ENCODE peak calls at places on chromosomes 3 and 15, in six cellular contexts. D is GM12878, I is K562, V is GM12891, P is H1, L is HepG2. G is an unnamed sample.

GRCh38 chr15:79994651-79995050 is 23.7 kb upstream of the BCL2A1 start:
- DNase-seq in D (no peak), I (no peak), V (no peak), P (no peak), L (no peak), G (no peak)

GRCh38 chr15:58666957-58667356 is 82.5 kb downstream of the ADAM10 start:
- DNase-seq in D (no peak), I (no peak), V (no peak), P (no peak), L (no peak), G (no peak)

GRCh38 chr3:195081242-195081963 is 189.6 kb downstream of the XXYLT1 start:
- DNase-seq in D (no peak), I (no peak), V (no peak), P (no peak), L (no peak), G (no peak)

GRCh38 chr15:34239151-34239761 is 14.4 kb downstream of the EMC4 start:
- DNase-seq in D (no peak), I (no peak), V (no peak), P (no peak), L (peak), G (no peak)

GRCh38 chr3:194494951-194495374 is 8.2 kb upstream of the ATP13A3 start:
- DNase-seq in D (no peak), I (no peak), V (no peak), P (no peak), L (peak), G (no peak)

GRCh38 chr3:86147119-86147518 is 843.8 kb downstream of the VGLL3 start:
- DNase-seq in D (no peak), I (no peak), V (no peak), P (no peak), L (peak), G (no peak)

GRCh38 chr3:45711936-45712335 is 22.7 kb downstream of the SACM1L start:
- DNase-seq in D (no peak), I (no peak), V (no peak), P (no peak), L (no peak), G (no peak)

GRCh38 chr3:35596611-35597010 is 42.7 kb upstream of the ARPP21 start:
- DNase-seq in D (no peak), I (no peak), V (no peak), P (no peak), L (no peak), G (no peak)

GRCh38 chr3:148727242-148727641 is 29.5 kb downstream of the AGTR1 start:
- DNase-seq in D (no peak), I (no peak), V (peak), P (no peak), L (peak), G (no peak)

GRCh38 chr3:13414040-13414729 is 5.9 kb downstream of the NUP210 start:
- DNase-seq in D (peak), I (no peak), V (peak), P (no peak), L (no peak), G (peak)

GRCh38 chr15:85751731-85752421 is 42.8 kb downstream of the KLHL25 start:
- DNase-seq in D (no peak), I (no peak), V (no peak), P (no peak), L (no peak), G (no peak)

GRCh38 chr15:38904298-38904697 is 339.7 kb upstream of the RASGRP1 start:
- DNase-seq in D (no peak), I (no peak), V (no peak), P (no peak), L (no peak), G (no peak)

GRCh38 chr3:67082533-67083024 is 84.5 kb downstream of the KBTBD8 start:
- DNase-seq in D (no peak), I (no peak), V (no peak), P (no peak), L (no peak), G (no peak)

GRCh38 chr3:13261104-13261800 is 158.9 kb downstream of the NUP210 start:
- DNase-seq in D (no peak), I (no peak), V (no peak), P (no peak), L (peak), G (no peak)

GRCh38 chr15:47477253-47477652 is 240.1 kb upstream of the SEMA6D start:
- DNase-seq in D (no peak), I (no peak), V (no peak), P (no peak), L (no peak), G (no peak)

GRCh38 chr15:80695911-80696651 is 971 bp downstream of the ABHD17C start:
- DNase-seq in D (no peak), I (no peak), V (no peak), P (no peak), L (peak), G (no peak)

GRCh38 chr3:192747145-192747544 is 19.8 kb upstream of the FGF12 start:
- DNase-seq in D (no peak), I (no peak), V (no peak), P (no peak), L (no peak), G (no peak)

GRCh38 chr3:122944671-122945151 is 82.9 kb downstream of the SEMA5B start:
- DNase-seq in D (no peak), I (no peak), V (no peak), P (no peak), L (no peak), G (no peak)

GRCh38 chr3:175246766-175247165 is 387.6 kb downstream of the NAALADL2 start:
- DNase-seq in D (no peak), I (no peak), V (no peak), P (no peak), L (no peak), G (no peak)

GRCh38 chr15:27418729-27419128 is 447.7 kb downstream of the GABRG3 start:
- DNase-seq in D (no peak), I (no peak), V (no peak), P (no peak), L (no peak), G (no peak)

GRCh38 chr3:147915057-147915456 is 505.9 kb downstream of the ZIC1 start:
- DNase-seq in D (no peak), I (no peak), V (no peak), P (no peak), L (no peak), G (no peak)

GRCh38 chr3:64848822-64849221 is 161.0 kb upstream of the ADAMTS9 start:
- DNase-seq in D (no peak), I (no peak), V (no peak), P (no peak), L (no peak), G (no peak)

GRCh38 chr15:41933771-41934170 is 38.6 kb downstream of the EHD4 start:
- DNase-seq in D (no peak), I (no peak), V (no peak), P (no peak), L (no peak), G (no peak)

GRCh38 chr15:67542462-67543347 is at the start of gene MAP2K5:
- DNase-seq in D (no peak), I (peak), V (peak), P (no peak), L (peak), G (peak)
- TF ChIP-seq POLR2A in D (peak), I (peak), V (peak), P (no peak), L (peak), G (peak)

GRCh38 chr3:101677436-101678286 is 729 bp upstream of the ZBTB11 start:
- DNase-seq in D (no peak), I (no peak), V (no peak), P (no peak), L (no peak), G (no peak)

GRCh38 chr3:101685050-101685400 is 1.5 kb downstream of the RPL24 start:
- DNase-seq in D (no peak), I (no peak), V (no peak), P (no peak), L (no peak), G (no peak)

GRCh38 chr3:101676219-101676764 is 640 bp downstream of the ZBTB11 start:
- DNase-seq in D (peak), I (peak), V (peak), P (peak), L (peak), G (peak)

GRCh38 chr3:101676765-101677435 is at the start of gene ZBTB11:
- DNase-seq in D (peak), I (peak), V (peak), P (peak), L (peak), G (peak)

DNA sequence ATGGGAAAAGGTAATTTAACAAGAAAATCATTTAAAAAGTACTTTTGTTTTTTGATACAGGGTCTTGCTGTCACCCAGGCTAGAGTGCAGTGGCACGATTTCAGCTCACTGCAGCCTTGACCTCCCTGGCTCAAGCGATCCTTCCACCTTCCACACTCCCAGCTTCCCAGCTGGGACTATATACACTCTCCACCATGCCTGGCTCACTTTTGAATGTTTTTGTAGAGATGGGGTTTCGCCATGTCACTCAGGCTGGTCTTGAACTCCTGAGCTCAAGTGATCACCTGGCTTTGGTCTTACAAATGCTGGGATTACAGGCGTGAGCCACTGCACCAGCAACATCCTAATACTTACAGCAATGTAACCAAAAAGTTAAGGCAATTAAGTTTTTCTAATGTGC is 3.5 kb upstream of the ZBTB11 start:
- DNase-seq in D (no peak), I (no peak), V (no peak), P (no peak), L (no peak), G (no peak)
- TF ChIP-seq TAF1 in D (no peak), I (no peak), V (no peak), P (no peak), L (no peak), G (no peak)

GRCh38 chr3:65948833-65949573 is 89.7 kb downstream of the MAGI1 start:
- DNase-seq in D (no peak), I (no peak), V (no peak), P (no peak), L (no peak), G (no peak)
- TF ChIP-seq POLR2AphosphoS5 in D (no peak), I (no peak), V (no peak), P (no peak), L (no peak), G (no peak)

GRCh38 chr3:52769786-52770445 is 824 bp downstream of the NEK4 start:
- DNase-seq in D (no peak), I (no peak), V (no peak), P (no peak), L (no peak), G (no peak)

GRCh38 chr3:52773361-52774065 is 2.8 kb upstream of the NEK4 start:
- DNase-seq in D (no peak), I (no peak), V (no peak), P (no peak), L (no peak), G (no peak)

GRCh38 chr3:52771334-52771681 is 568 bp upstream of the NEK4 start:
- DNase-seq in D (no peak), I (no peak), V (no peak), P (no peak), L (no peak), G (no peak)

GRCh38 chr3:52771702-52772101 is 962 bp upstream of the NEK4 start:
- DNase-seq in D (no peak), I (no peak), V (no peak), P (no peak), L (no peak), G (no peak)

DNA sequence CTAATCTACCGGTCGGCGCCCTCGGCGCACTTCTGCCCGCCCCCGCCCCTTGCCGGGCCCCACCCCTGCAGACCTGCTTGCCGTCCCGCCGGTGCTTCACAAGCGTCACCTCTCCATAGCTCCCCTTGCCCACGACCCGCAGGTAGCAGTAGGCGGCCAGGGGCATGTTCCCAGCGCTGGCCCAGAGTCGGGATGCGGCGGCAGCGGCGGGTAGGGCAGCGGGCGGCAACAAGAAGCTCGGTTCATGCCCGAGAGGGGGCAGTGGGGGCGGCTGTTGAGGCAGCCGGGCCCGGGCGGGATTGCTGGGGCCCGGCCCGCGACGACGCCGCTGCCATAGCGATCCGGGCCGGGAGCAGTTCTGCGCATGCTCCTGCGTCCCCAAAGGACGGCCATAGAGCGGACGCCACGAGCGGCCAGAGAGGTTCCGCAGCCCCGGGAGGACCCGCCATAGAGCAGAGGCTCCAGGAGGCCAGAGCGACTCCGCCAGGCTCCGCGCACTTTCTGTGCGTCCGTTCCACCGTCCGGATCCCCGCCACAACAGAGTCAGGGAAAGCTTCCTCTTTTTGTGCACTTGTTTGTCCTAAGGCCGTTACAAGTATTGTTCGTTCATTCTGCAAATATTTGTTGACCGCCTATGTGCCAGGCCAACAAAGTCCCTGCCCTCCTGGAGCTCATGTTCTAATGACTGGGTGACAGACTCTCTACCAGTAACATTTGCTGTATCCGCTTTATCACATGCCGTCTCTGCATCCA is at the start of gene NEK4:
- DNase-seq in D (peak), I (peak), V (peak), P (peak), L (peak), G (peak)
- TF ChIP-seq POLR2A in D (peak), I (peak), V (peak), P (peak), L (peak), G (peak)

DNA sequence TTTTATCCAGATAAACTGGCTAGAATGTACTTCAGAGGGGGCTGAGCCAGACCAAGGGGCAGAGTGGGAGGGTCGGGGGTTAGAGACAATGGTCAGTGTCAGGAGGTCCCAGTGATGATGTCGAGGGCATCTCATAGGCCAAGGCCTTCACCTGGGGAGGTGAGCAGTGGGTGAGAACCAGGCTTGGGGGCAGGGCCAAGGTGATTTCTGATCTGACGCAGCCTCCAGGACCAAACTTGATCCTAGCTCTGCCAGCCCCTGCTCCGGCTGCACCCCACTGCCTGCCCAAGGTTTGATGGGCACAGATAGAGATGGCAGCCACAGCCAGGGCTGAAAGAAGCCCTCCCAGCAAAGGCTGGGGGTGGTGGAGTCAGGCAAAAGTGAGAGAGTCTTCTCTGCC is 14.9 kb downstream of the XYLB start:
- DNase-seq in D (no peak), I (no peak), V (no peak), P (no peak), L (no peak), G (no peak)
- TF ChIP-seq TAF1 in D (no peak), I (no peak), V (no peak), P (no peak), L (no peak), G (no peak)

GRCh38 chr3:51397389-51397788 is 6.3 kb downstream of the RBM15B start:
- DNase-seq in D (no peak), I (no peak), V (no peak), P (no peak), L (no peak), G (no peak)
- TF ChIP-seq POLR2AphosphoS5 in D (no peak), I (no peak), V (no peak), P (no peak), L (no peak), G (no peak)

DNA sequence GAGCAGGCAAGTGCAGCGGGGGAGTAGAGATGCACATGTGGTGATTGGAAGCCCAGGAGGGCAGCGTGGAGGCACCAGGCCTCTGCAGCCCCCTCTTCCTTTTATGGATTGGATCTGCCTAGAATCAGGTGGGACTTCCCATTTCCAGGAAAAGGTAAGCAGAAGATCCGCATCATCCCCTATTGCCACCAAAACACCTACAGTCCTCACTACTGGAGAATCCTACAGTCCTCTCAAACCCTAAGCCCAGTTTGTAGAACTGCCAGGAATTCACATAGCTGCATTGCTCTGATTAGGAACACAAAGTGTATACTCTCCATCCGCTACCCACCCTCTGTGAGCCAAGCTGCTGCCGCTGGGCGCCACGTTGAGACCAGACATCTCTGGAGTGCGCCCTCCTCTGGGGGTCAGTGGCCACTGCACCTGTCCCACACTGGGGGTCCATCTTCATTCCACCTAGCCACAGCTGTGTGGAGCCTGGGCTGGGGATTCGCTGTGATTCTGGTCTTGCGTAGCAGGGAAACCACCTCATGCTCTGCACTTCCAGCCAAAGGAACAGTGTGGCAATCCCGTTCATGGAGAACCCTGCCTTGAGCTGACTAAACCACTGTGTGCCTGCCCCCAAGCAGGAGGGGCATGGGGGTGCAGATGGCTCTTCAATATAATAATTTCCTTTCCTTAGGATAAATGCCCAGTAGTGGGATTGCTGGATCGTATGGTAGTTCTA is 88.9 kb upstream of the PTX3 start:
- DNase-seq in D (no peak), I (peak), V (no peak), P (peak), L (no peak), G (no peak)
- TF ChIP-seq POLR2A in D (no peak), I (no peak), V (no peak), P (no peak), L (no peak), G (no peak)

GRCh38 chr3:172176385-172176784 is 137.0 kb downstream of the FNDC3B start:
- DNase-seq in D (no peak), I (no peak), V (no peak), P (no peak), L (no peak), G (no peak)

GRCh38 chr3:172175254-172175599 is 135.8 kb downstream of the FNDC3B start:
- DNase-seq in D (no peak), I (no peak), V (no peak), P (no peak), L (no peak), G (no peak)

GRCh38 chr3:172173316-172174271 is 134.2 kb downstream of the FNDC3B start:
- DNase-seq in D (no peak), I (no peak), V (no peak), P (no peak), L (no peak), G (no peak)

GRCh38 chr3:172177046-172177445 is 137.7 kb downstream of the FNDC3B start:
- DNase-seq in D (no peak), I (no peak), V (no peak), P (no peak), L (no peak), G (no peak)

DNA sequence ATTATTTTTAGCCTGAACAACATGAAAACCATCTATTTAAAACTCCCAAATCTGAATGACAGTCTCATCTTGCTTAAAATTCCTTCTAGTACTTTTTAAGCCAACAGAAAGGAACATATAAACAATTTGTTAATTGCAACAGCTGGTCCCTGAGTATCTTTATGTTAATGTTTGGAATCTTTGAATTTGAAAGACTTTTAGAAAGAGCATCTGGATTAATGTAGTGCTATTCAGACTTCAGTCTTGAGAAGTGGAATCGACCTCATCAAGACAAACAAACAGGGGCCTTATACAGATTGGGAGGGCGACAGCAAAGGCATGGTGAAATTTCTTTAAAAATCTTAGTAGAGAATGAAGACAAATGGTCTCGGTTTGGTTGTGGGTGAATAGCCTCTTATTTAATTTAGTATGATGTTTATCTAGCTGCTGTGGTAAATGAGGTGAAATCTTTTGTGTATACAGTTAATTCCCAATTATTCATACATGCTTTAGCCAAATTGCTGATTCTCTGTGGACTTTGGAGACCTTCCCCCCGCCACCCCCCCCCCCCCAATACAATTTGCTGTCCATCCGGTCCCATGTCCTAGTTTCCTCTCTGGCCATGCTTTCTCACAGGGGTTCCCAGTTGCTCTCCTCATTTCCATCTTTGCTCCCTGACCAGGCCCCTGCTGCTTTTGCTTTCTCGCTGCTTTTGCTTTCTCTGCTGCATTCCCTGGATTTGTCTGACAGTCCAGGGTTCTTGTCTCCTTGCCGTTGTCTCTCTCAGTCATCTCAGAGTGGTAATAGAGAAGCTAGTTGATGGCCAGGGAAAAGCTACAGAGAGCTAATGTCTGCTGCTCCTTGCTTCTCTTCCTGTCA is 135.2 kb downstream of the FNDC3B start:
- DNase-seq in D (no peak), I (no peak), V (no peak), P (no peak), L (no peak), G (no peak)
- TF ChIP-seq TAF1 in D (no peak), I (no peak), V (no peak), P (no peak), L (no peak), G (no peak)

DNA sequence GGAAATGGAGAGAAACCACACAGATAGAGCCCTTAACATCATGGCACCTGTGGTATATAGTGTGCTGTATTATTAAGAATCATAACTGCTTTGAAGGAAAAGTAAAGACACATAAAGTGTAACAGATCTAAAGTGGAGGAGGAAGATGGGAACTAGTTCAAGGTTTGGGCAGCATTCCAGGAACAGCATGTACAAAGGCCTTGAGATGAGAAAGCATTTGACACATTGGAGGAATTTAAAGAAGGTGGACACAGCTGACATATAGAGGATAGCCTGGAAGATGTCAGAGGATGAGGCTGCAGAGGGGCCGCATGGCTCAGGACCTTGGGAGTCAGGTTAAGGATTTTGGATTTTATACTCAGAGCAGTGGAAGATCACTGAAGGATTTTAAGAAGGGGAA is 39.0 kb downstream of the LRTM1 start:
- DNase-seq in D (no peak), I (no peak), V (no peak), P (no peak), L (no peak), G (no peak)
- TF ChIP-seq POLR2AphosphoS5 in D (no peak), I (no peak), V (no peak), P (no peak), L (no peak), G (no peak)